ENCODE peak calls at places on chromosomes 16 and 17, in seven cellular contexts. Y, U, T, H, D, O and F are unnamed samples.

GRCh38 chr17:56890390-56890789 is 23.5 kb downstream of the TRIM25 start:
- DNase-seq in O (no peak), T (no peak), D (no peak), U (no peak), Y (no peak), H (no peak), F (no peak)

GRCh38 chr17:6392609-6393367 is 42.1 kb downstream of the AIPL1 start:
- DNase-seq in U (no peak), O (no peak), H (no peak), D (no peak), Y (peak), T (no peak), F (no peak)

GRCh38 chr17:46841561-46842379 is 9.6 kb upstream of the WNT9B start:
- DNase-seq in T (no peak), Y (no peak), U (no peak), O (peak), D (no peak), H (no peak), F (no peak)

GRCh38 chr17:80427366-80428282 is 12.7 kb downstream of the ENDOV start:
- DNase-seq in T (no peak), O (no peak), H (no peak), D (no peak), U (no peak), Y (no peak), F (no peak)

GRCh38 chr16:27489421-27489820 is 60.3 kb downstream of the GTF3C1 start:
- DNase-seq in H (no peak), O (no peak), T (no peak), U (no peak), D (no peak), Y (no peak), F (no peak)

GRCh38 chr17:55177159-55177913 is 87.4 kb upstream of the HLF start:
- DNase-seq in H (no peak), O (no peak), D (no peak), Y (no peak), U (no peak), T (no peak), F (no peak)

GRCh38 chr16:85349413-85350145 is 237.3 kb upstream of the CIBAR2 start:
- DNase-seq in H (no peak), Y (no peak), U (no peak), D (no peak), O (no peak), T (peak), F (no peak)

GRCh38 chr16:68377221-68377620 is 66.4 kb downstream of the PRMT7 start:
- DNase-seq in H (no peak), O (no peak), Y (no peak), U (no peak), D (no peak), T (no peak), F (no peak)

GRCh38 chr17:35752471-35752870 is 568 bp downstream of the GAS2L2 start:
- DNase-seq in O (peak), T (no peak), H (no peak), U (no peak), D (no peak), Y (no peak), F (no peak)

GRCh38 chr17:7323731-7324437 is 5.3 kb downstream of the NEURL4 start:
- DNase-seq in Y (no peak), O (peak), H (no peak), T (peak), U (no peak), D (no peak), F (peak)

GRCh38 chr17:29238133-29238850 is 8.4 kb upstream of the CRYBA1 start:
- DNase-seq in T (no peak), D (no peak), U (no peak), O (no peak), H (no peak), Y (peak), F (no peak)

GRCh38 chr16:75104836-75105235 is 11.7 kb downstream of the LDHD start:
- DNase-seq in T (no peak), H (no peak), D (no peak), Y (no peak), O (no peak), U (no peak), F (no peak)

GRCh38 chr17:2510559-2510958 is 1.1 kb downstream of the METTL16 start:
- DNase-seq in U (no peak), O (no peak), T (no peak), Y (no peak), D (no peak), H (no peak), F (no peak)

GRCh38 chr17:81037783-81038733 is 3.1 kb downstream of the BAIAP2 start:
- DNase-seq in Y (no peak), D (no peak), H (no peak), T (peak), U (no peak), O (peak), F (no peak)

GRCh38 chr17:37176683-37177082 is 199.1 kb upstream of the C17orf78 start:
- DNase-seq in Y (peak), H (no peak), T (no peak), O (no peak), U (no peak), D (no peak), F (no peak)

GRCh38 chr17:72467841-72468653 is 347.2 kb downstream of the SOX9 start:
- DNase-seq in T (no peak), U (peak), H (no peak), O (no peak), Y (peak), D (no peak), F (no peak)

GRCh38 chr16:28623172-28623711 is 13.4 kb upstream of the SULT1A1 start:
- DNase-seq in T (peak), H (no peak), D (no peak), Y (peak), U (no peak), O (peak), F (peak)

GRCh38 chr17:82957469-82957795 is 117.6 kb upstream of the ZNF750 start:
- DNase-seq in H (no peak), U (no peak), T (no peak), O (no peak), Y (no peak), D (no peak), F (no peak)

GRCh38 chr16:14303654-14304394 is 232.7 kb downstream of the MRTFB start:
- DNase-seq in U (no peak), O (peak), T (peak), Y (no peak), D (no peak), H (no peak), F (no peak)

GRCh38 chr17:68161644-68162428 is 86.0 kb upstream of the AMZ2 start:
- DNase-seq in D (no peak), Y (no peak), O (no peak), U (no peak), H (no peak), T (peak), F (no peak)

GRCh38 chr17:78737332-78737731 is 44.7 kb downstream of the CYTH1 start:
- DNase-seq in D (no peak), H (no peak), Y (peak), T (no peak), U (no peak), O (no peak), F (no peak)

GRCh38 chr17:37168731-37169353 is 206.9 kb upstream of the C17orf78 start:
- DNase-seq in O (no peak), U (no peak), Y (no peak), H (no peak), T (no peak), D (no peak), F (no peak)

GRCh38 chr17:77579717-77580116 is 378.8 kb upstream of the TNRC6C start:
- DNase-seq in T (no peak), U (no peak), O (no peak), D (no peak), H (no peak), Y (no peak), F (no peak)

GRCh38 chr16:86565181-86565631 is 1.4 kb upstream of the FOXC2 start:
- DNase-seq in D (no peak), U (no peak), Y (no peak), T (no peak), O (no peak), H (no peak), F (no peak)

GRCh38 chr16:24978370-24978914 is 36.7 kb downstream of the ARHGAP17 start:
- DNase-seq in Y (no peak), H (no peak), O (no peak), U (no peak), D (no peak), T (no peak), F (no peak)
- H3K27ac ChIP-seq in Y (peak), H (no peak), O (no peak), U (peak), D (no peak), T (no peak), F (no peak)

GRCh38 chr16:79715088-79715487 is 114.6 kb upstream of the MAF start:
- DNase-seq in Y (no peak), U (no peak), T (no peak), D (no peak), H (no peak), O (no peak), F (no peak)

GRCh38 chr16:79716645-79717323 is 116.2 kb upstream of the MAF start:
- DNase-seq in T (no peak), O (no peak), D (no peak), H (no peak), Y (no peak), U (no peak), F (no peak)

GRCh38 chr16:79714440-79714839 is 113.9 kb upstream of the MAF start:
- DNase-seq in U (no peak), Y (no peak), D (no peak), H (no peak), O (no peak), T (no peak), F (no peak)

GRCh38 chr16:79713609-79714309 is 113.2 kb upstream of the MAF start:
- DNase-seq in Y (no peak), D (no peak), U (no peak), T (no peak), H (no peak), O (no peak), F (no peak)

GRCh38 chr16:79717324-79717848 is 116.8 kb upstream of the MAF start:
- DNase-seq in D (no peak), Y (no peak), O (no peak), H (no peak), T (no peak), U (no peak), F (no peak)
- H3K27ac ChIP-seq in D (no peak), Y (no peak), O (no peak), H (no peak), T (no peak), U (peak), F (no peak)

GRCh38 chr16:88886915-88887521 is 20.6 kb upstream of the PABPN1L start:
- DNase-seq in U (peak), Y (no peak), T (no peak), D (no peak), H (no peak), O (peak), F (no peak)
- H3K27ac ChIP-seq in U (peak), Y (peak), T (no peak), D (no peak), H (no peak), O (no peak), F (no peak)

GRCh38 chr16:46982335-46982734 is 8.9 kb upstream of the DNAJA2 start:
- DNase-seq in O (no peak), T (no peak), U (no peak), D (no peak), Y (no peak), H (no peak), F (no peak)

GRCh38 chr16:46991729-46992704 is 18.5 kb upstream of the DNAJA2 start:
- DNase-seq in D (no peak), H (no peak), T (no peak), O (no peak), Y (no peak), U (no peak), F (no peak)

GRCh38 chr16:46980926-46981325 is 7.5 kb upstream of the DNAJA2 start:
- DNase-seq in D (no peak), Y (no peak), O (no peak), H (no peak), U (no peak), T (no peak), F (no peak)

GRCh38 chr16:46986438-46986837 is 13.0 kb upstream of the DNAJA2 start:
- DNase-seq in Y (no peak), H (no peak), T (no peak), O (no peak), U (no peak), D (no peak), F (no peak)

DNA sequence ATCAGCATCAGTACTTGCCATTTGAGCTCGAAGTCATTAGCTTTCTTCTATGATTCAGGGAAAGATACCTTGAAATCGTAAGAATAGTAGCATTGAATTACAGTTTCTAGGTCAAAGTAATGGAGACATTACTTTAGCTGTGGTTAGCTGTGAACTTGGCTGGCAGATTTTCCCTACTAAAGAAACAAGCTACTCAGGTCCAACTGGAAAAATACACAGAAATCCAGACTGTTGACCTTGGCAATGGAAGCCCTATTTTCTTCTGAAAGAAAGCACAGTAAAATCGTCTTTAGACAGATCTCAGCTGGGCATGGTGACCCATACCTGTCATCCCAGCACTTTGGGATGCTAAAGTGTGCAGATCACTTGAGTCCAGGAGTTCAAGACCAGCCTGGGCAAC is 13.4 kb upstream of the DNAJA2 start:
- DNase-seq in H (no peak), Y (peak), O (no peak), D (no peak), T (no peak), U (no peak), F (no peak)
- H3K27ac ChIP-seq in H (no peak), Y (no peak), O (no peak), D (no peak), T (no peak), U (no peak), F (no peak)

GRCh38 chr16:1037023-1037933 is 35.3 kb upstream of the SSTR5 start:
- DNase-seq in Y (peak), D (peak), T (peak), U (no peak), O (no peak), H (no peak), F (no peak)

GRCh38 chr16:1036121-1036520 is 36.4 kb upstream of the SSTR5 start:
- DNase-seq in O (no peak), U (no peak), H (no peak), T (no peak), Y (no peak), D (no peak), F (no peak)

GRCh38 chr16:1033128-1033679 is 39.3 kb upstream of the SSTR5 start:
- DNase-seq in U (no peak), O (no peak), T (no peak), H (no peak), Y (no peak), D (no peak), F (no peak)

GRCh38 chr16:1034230-1035065 is 38.1 kb upstream of the SSTR5 start:
- DNase-seq in O (no peak), U (no peak), D (no peak), T (no peak), H (no peak), Y (no peak), F (no peak)

DNA sequence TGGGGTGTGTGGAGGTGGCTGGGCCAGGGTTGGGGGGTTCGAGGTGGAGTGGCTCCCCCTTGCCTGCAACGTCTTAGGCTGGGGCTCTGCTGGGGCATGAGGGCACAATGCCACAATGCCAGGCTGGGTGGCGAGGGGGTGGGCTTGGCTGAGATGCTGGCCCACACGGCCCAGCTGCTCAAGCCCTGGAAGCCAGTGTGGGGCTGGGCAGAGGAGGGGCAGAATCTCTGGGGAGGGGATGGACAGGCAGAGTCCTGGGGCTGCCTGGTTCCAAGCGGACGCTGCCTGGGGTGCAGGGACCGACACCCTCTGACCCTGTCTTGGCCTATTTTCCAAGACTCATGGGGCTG is 37.5 kb upstream of the SSTR5 start:
- DNase-seq in T (no peak), O (no peak), D (no peak), H (no peak), Y (no peak), U (no peak), F (no peak)
- H3K27ac ChIP-seq in T (no peak), O (no peak), D (no peak), H (peak), Y (no peak), U (no peak), F (no peak)